ENCODE peak calls at places on chromosomes 1 and 21, in ten cellular contexts. One of them, this sample, is unnamed.

GRCh38 chr1:9733160-9733789 is 81.7 kb downstream of the PIK3CD start:
- DNase-seq in epithelial cell of proximal tubule: no peak
- DNase-seq in T-helper 9 cell: no peak
- DNase-seq in HS-5: no peak
- DNase-seq in left ventricle myocardium inferior: no peak
- DNase-seq in GM12865: peak
- DNase-seq in activated naive CD4-positive, alpha-beta T cell treated with anti-CD3 and anti-CD28 coated beads, Interleukin-2, amount 10 ng/mL, durations not matched to agents 7 days and 5 days: peak
- DNase-seq in ACHN: no peak
- DNase-seq in esophagus squamous epithelium: no peak
- DNase-seq in MCF 10A: no peak
- DNase-seq in this sample: no peak

GRCh38 chr1:93061895-93062792 is 16.9 kb upstream of the MTF2 start:
- DNase-seq in epithelial cell of proximal tubule: no peak
- DNase-seq in T-helper 9 cell: peak
- DNase-seq in HS-5: no peak
- DNase-seq in left ventricle myocardium inferior: no peak
- DNase-seq in GM12865: peak
- DNase-seq in activated naive CD4-positive, alpha-beta T cell treated with anti-CD3 and anti-CD28 coated beads, Interleukin-2, amount 10 ng/mL, durations not matched to agents 7 days and 5 days: peak
- DNase-seq in ACHN: peak
- DNase-seq in esophagus squamous epithelium: no peak
- DNase-seq in MCF 10A: peak
- DNase-seq in this sample: no peak

GRCh38 chr1:116194592-116194991 is 83.4 kb downstream of the MAB21L3 start:
- DNase-seq in epithelial cell of proximal tubule: no peak
- DNase-seq in T-helper 9 cell: no peak
- DNase-seq in HS-5: no peak
- DNase-seq in left ventricle myocardium inferior: no peak
- DNase-seq in GM12865: no peak
- DNase-seq in activated naive CD4-positive, alpha-beta T cell treated with anti-CD3 and anti-CD28 coated beads, Interleukin-2, amount 10 ng/mL, durations not matched to agents 7 days and 5 days: no peak
- DNase-seq in ACHN: no peak
- DNase-seq in esophagus squamous epithelium: no peak
- DNase-seq in MCF 10A: peak
- DNase-seq in this sample: no peak

GRCh38 chr21:36747815-36748381 is 49.0 kb downstream of the SIM2 start:
- DNase-seq in epithelial cell of proximal tubule: no peak
- DNase-seq in T-helper 9 cell: no peak
- DNase-seq in HS-5: no peak
- DNase-seq in left ventricle myocardium inferior: peak
- DNase-seq in GM12865: no peak
- DNase-seq in activated naive CD4-positive, alpha-beta T cell treated with anti-CD3 and anti-CD28 coated beads, Interleukin-2, amount 10 ng/mL, durations not matched to agents 7 days and 5 days: peak
- DNase-seq in ACHN: peak
- DNase-seq in esophagus squamous epithelium: no peak
- DNase-seq in MCF 10A: no peak
- DNase-seq in this sample: peak

GRCh38 chr1:61434276-61434675 is 290.7 kb downstream of the TM2D1 start:
- DNase-seq in epithelial cell of proximal tubule: no peak
- DNase-seq in T-helper 9 cell: no peak
- DNase-seq in HS-5: no peak
- DNase-seq in left ventricle myocardium inferior: no peak
- DNase-seq in GM12865: no peak
- DNase-seq in activated naive CD4-positive, alpha-beta T cell treated with anti-CD3 and anti-CD28 coated beads, Interleukin-2, amount 10 ng/mL, durations not matched to agents 7 days and 5 days: no peak
- DNase-seq in ACHN: no peak
- DNase-seq in esophagus squamous epithelium: no peak
- DNase-seq in MCF 10A: peak
- DNase-seq in this sample: no peak

GRCh38 chr1:226001852-226002666 is 2.9 kb upstream of the SDE2 start:
- DNase-seq in epithelial cell of proximal tubule: no peak
- DNase-seq in T-helper 9 cell: peak
- DNase-seq in HS-5: no peak
- DNase-seq in left ventricle myocardium inferior: peak
- DNase-seq in GM12865: peak
- DNase-seq in activated naive CD4-positive, alpha-beta T cell treated with anti-CD3 and anti-CD28 coated beads, Interleukin-2, amount 10 ng/mL, durations not matched to agents 7 days and 5 days: peak
- DNase-seq in ACHN: no peak
- DNase-seq in esophagus squamous epithelium: peak
- DNase-seq in MCF 10A: peak
- DNase-seq in this sample: peak

GRCh38 chr1:178145605-178146004 is 51.7 kb downstream of the RASAL2 start:
- DNase-seq in epithelial cell of proximal tubule: no peak
- DNase-seq in T-helper 9 cell: no peak
- DNase-seq in HS-5: no peak
- DNase-seq in left ventricle myocardium inferior: no peak
- DNase-seq in GM12865: no peak
- DNase-seq in activated naive CD4-positive, alpha-beta T cell treated with anti-CD3 and anti-CD28 coated beads, Interleukin-2, amount 10 ng/mL, durations not matched to agents 7 days and 5 days: no peak
- DNase-seq in ACHN: no peak
- DNase-seq in esophagus squamous epithelium: no peak
- DNase-seq in MCF 10A: no peak
- DNase-seq in this sample: no peak

GRCh38 chr1:236398538-236398937 is 4.5 kb downstream of the EDARADD start:
- DNase-seq in epithelial cell of proximal tubule: no peak
- DNase-seq in T-helper 9 cell: no peak
- DNase-seq in HS-5: no peak
- DNase-seq in left ventricle myocardium inferior: no peak
- DNase-seq in GM12865: no peak
- DNase-seq in activated naive CD4-positive, alpha-beta T cell treated with anti-CD3 and anti-CD28 coated beads, Interleukin-2, amount 10 ng/mL, durations not matched to agents 7 days and 5 days: no peak
- DNase-seq in ACHN: no peak
- DNase-seq in esophagus squamous epithelium: no peak
- DNase-seq in MCF 10A: no peak
- DNase-seq in this sample: no peak

GRCh38 chr1:94050263-94050662 is 70.7 kb downstream of the ABCA4 start:
- DNase-seq in epithelial cell of proximal tubule: no peak
- DNase-seq in T-helper 9 cell: no peak
- DNase-seq in HS-5: peak
- DNase-seq in left ventricle myocardium inferior: no peak
- DNase-seq in GM12865: no peak
- DNase-seq in activated naive CD4-positive, alpha-beta T cell treated with anti-CD3 and anti-CD28 coated beads, Interleukin-2, amount 10 ng/mL, durations not matched to agents 7 days and 5 days: no peak
- DNase-seq in ACHN: no peak
- DNase-seq in esophagus squamous epithelium: no peak
- DNase-seq in MCF 10A: no peak
- DNase-seq in this sample: no peak

GRCh38 chr1:85172684-85173337 is 28.0 kb downstream of the SYDE2 start:
- DNase-seq in epithelial cell of proximal tubule: no peak
- DNase-seq in T-helper 9 cell: no peak
- DNase-seq in HS-5: no peak
- DNase-seq in left ventricle myocardium inferior: no peak
- DNase-seq in GM12865: no peak
- DNase-seq in activated naive CD4-positive, alpha-beta T cell treated with anti-CD3 and anti-CD28 coated beads, Interleukin-2, amount 10 ng/mL, durations not matched to agents 7 days and 5 days: no peak
- DNase-seq in ACHN: no peak
- DNase-seq in esophagus squamous epithelium: no peak
- DNase-seq in MCF 10A: no peak
- DNase-seq in this sample: no peak

GRCh38 chr1:29729281-29729680 is 493.0 kb downstream of the PTPRU start:
- DNase-seq in epithelial cell of proximal tubule: no peak
- DNase-seq in T-helper 9 cell: no peak
- DNase-seq in HS-5: no peak
- DNase-seq in left ventricle myocardium inferior: no peak
- DNase-seq in GM12865: no peak
- DNase-seq in activated naive CD4-positive, alpha-beta T cell treated with anti-CD3 and anti-CD28 coated beads, Interleukin-2, amount 10 ng/mL, durations not matched to agents 7 days and 5 days: no peak
- DNase-seq in ACHN: no peak
- DNase-seq in esophagus squamous epithelium: no peak
- DNase-seq in MCF 10A: no peak
- DNase-seq in this sample: no peak

GRCh38 chr21:45989355-45990048 is 7.9 kb downstream of the COL6A1 start:
- DNase-seq in epithelial cell of proximal tubule: no peak
- DNase-seq in T-helper 9 cell: no peak
- DNase-seq in HS-5: no peak
- DNase-seq in left ventricle myocardium inferior: peak
- DNase-seq in GM12865: no peak
- DNase-seq in activated naive CD4-positive, alpha-beta T cell treated with anti-CD3 and anti-CD28 coated beads, Interleukin-2, amount 10 ng/mL, durations not matched to agents 7 days and 5 days: peak
- DNase-seq in ACHN: no peak
- DNase-seq in esophagus squamous epithelium: no peak
- DNase-seq in MCF 10A: no peak
- DNase-seq in this sample: peak

GRCh38 chr1:61334718-61335589 is 252.6 kb downstream of the NFIA start:
- DNase-seq in epithelial cell of proximal tubule: no peak
- DNase-seq in T-helper 9 cell: no peak
- DNase-seq in HS-5: no peak
- DNase-seq in left ventricle myocardium inferior: peak
- DNase-seq in GM12865: no peak
- DNase-seq in activated naive CD4-positive, alpha-beta T cell treated with anti-CD3 and anti-CD28 coated beads, Interleukin-2, amount 10 ng/mL, durations not matched to agents 7 days and 5 days: no peak
- DNase-seq in ACHN: no peak
- DNase-seq in esophagus squamous epithelium: no peak
- DNase-seq in MCF 10A: no peak
- DNase-seq in this sample: no peak

GRCh38 chr1:890661-891060 is 33.1 kb upstream of the SAMD11 start:
- DNase-seq in epithelial cell of proximal tubule: no peak
- DNase-seq in T-helper 9 cell: no peak
- DNase-seq in HS-5: no peak
- DNase-seq in left ventricle myocardium inferior: no peak
- DNase-seq in GM12865: no peak
- DNase-seq in activated naive CD4-positive, alpha-beta T cell treated with anti-CD3 and anti-CD28 coated beads, Interleukin-2, amount 10 ng/mL, durations not matched to agents 7 days and 5 days: no peak
- DNase-seq in ACHN: no peak
- DNase-seq in esophagus squamous epithelium: no peak
- DNase-seq in MCF 10A: no peak
- DNase-seq in this sample: no peak

GRCh38 chr21:46021978-46022544 is 40.5 kb downstream of the COL6A1 start:
- DNase-seq in epithelial cell of proximal tubule: no peak
- DNase-seq in T-helper 9 cell: no peak
- DNase-seq in HS-5: no peak
- DNase-seq in left ventricle myocardium inferior: peak
- DNase-seq in GM12865: no peak
- DNase-seq in activated naive CD4-positive, alpha-beta T cell treated with anti-CD3 and anti-CD28 coated beads, Interleukin-2, amount 10 ng/mL, durations not matched to agents 7 days and 5 days: peak
- DNase-seq in ACHN: no peak
- DNase-seq in esophagus squamous epithelium: no peak
- DNase-seq in MCF 10A: no peak
- DNase-seq in this sample: no peak

This sample was measured in endothelial cell.